ENCODE peak calls at places on chromosomes 11 and 22, in seven cellular contexts. C, B, J, T, F, P and M are unnamed samples. For H3K9me3, the result is how much of the 10 kb centered on the place peaks cover.

GRCh38 chr11:115349427-115349826 is 154.8 kb downstream of the CADM1 start:
- DNase-seq in C (no peak), B (no peak), J (no peak), T (no peak), F (no peak), P (no peak), M (no peak)

GRCh38 chr11:32671051-32671450 is 87.4 kb downstream of the EIF3M start:
- DNase-seq in C (no peak), B (no peak), J (no peak), T (no peak), F (no peak), P (no peak), M (peak)

GRCh38 chr11:83836883-83837654 is 550.9 kb upstream of the CCDC90B start:
- DNase-seq in C (peak), B (peak), J (no peak), T (peak), F (no peak), P (peak), M (peak)

GRCh38 chr11:2129699-2130366 is 9.4 kb downstream of the IGF2 start:
- DNase-seq in C (no peak), B (no peak), J (no peak), T (no peak), F (peak), P (no peak), M (no peak)

GRCh38 chr11:125435461-125436238 is 60.4 kb downstream of the FEZ1 start:
- DNase-seq in C (peak), B (no peak), J (no peak), T (no peak), F (no peak), P (no peak), M (peak)

GRCh38 chr11:119533931-119534694 is 111.1 kb upstream of the THY1 start:
- DNase-seq in C (peak), B (peak), J (peak), T (peak), F (peak), P (peak), M (peak)

GRCh38 chr11:4019891-4020290 is 74.7 kb upstream of the RRM1 start:
- DNase-seq in C (peak), B (no peak), J (no peak), T (no peak), F (no peak), P (no peak), M (no peak)

GRCh38 chr11:45799562-45799961 is 5.4 kb upstream of the SLC35C1 start:
- DNase-seq in C (no peak), B (no peak), J (no peak), T (no peak), F (no peak), P (no peak), M (no peak)

GRCh38 chr11:105609832-105610781 is at the start of gene GRIA4:
- DNase-seq in C (peak), B (no peak), J (no peak), T (peak), F (peak), P (peak), M (peak)

GRCh38 chr22:35785181-35785923 is 67.7 kb downstream of the APOL5 start:
- DNase-seq in C (no peak), B (no peak), J (no peak), T (no peak), F (no peak), P (no peak), M (no peak)

GRCh38 chr11:71564430-71564829 is 933 bp upstream of the KRTAP5-10 start:
- DNase-seq in C (no peak), B (no peak), J (no peak), T (no peak), F (no peak), P (no peak), M (no peak)

GRCh38 chr11:107853070-107853469 is 5.5 kb downstream of the SLC35F2 start:
- DNase-seq in C (no peak), B (no peak), J (no peak), T (no peak), F (no peak), P (no peak), M (no peak)

GRCh38 chr11:121575250-121575962 is 122.6 kb upstream of the SORL1-AS1 start:
- DNase-seq in C (peak), B (peak), J (no peak), T (no peak), F (peak), P (peak), M (peak)

GRCh38 chr22:20315337-20316216 is 4.3 kb downstream of the DGCR6L start:
- DNase-seq in C (no peak), B (no peak), J (peak), T (no peak), F (no peak), P (no peak), M (no peak)

GRCh38 chr11:63999349-64000025 is 13.2 kb downstream of the OTUB1 start:
- DNase-seq in C (no peak), B (peak), J (peak), T (peak), F (peak), P (peak), M (peak)

GRCh38 chr11:125517116-125517804 is 21.2 kb upstream of the FEZ1 start:
- DNase-seq in C (peak), B (peak), J (no peak), T (peak), F (no peak), P (peak), M (peak)

GRCh38 chr11:128581908-128582307 is 5.5 kb downstream of the ETS1 start:
- DNase-seq in C (no peak), B (no peak), J (no peak), T (no peak), F (no peak), P (no peak), M (no peak)

GRCh38 chr11:45852712-45853101 is 5.4 kb downstream of the CRY2 start:
- DNase-seq in C (no peak), B (peak), J (no peak), T (no peak), F (peak), P (no peak), M (no peak)

GRCh38 chr11:92693146-92693545 is 276.3 kb upstream of the MTNR1B start:
- DNase-seq in C (peak), B (no peak), J (no peak), T (no peak), F (no peak), P (no peak), M (no peak)

GRCh38 chr11:77580712-77581337 is 8.9 kb upstream of the AQP11 start:
- DNase-seq in C (peak), B (no peak), J (no peak), T (peak), F (no peak), P (no peak), M (peak)

GRCh38 chr11:73198677-73199076 is 19.4 kb upstream of the P2RY2 start:
- DNase-seq in C (no peak), B (no peak), J (no peak), T (peak), F (no peak), P (no peak), M (peak)

GRCh38 chr11:101929516-101929915 is 13.2 kb upstream of the ANGPTL5 start:
- DNase-seq in C (no peak), B (no peak), J (no peak), T (no peak), F (no peak), P (no peak), M (no peak)

GRCh38 chr22:37880668-37881440 is 25.2 kb upstream of the MICALL1 start:
- DNase-seq in C (peak), B (no peak), J (no peak), T (no peak), F (no peak), P (no peak), M (peak)

GRCh38 chr11:84628871-84629625 is 998.1 kb downstream of the DLG2 start:
- DNase-seq in C (no peak), B (no peak), J (no peak), T (no peak), F (no peak), P (no peak), M (no peak)

GRCh38 chr22:44869196-44869595 is 116.8 kb downstream of the ARHGAP8 start:
- DNase-seq in C (peak), B (no peak), J (no peak), T (no peak), F (no peak), P (no peak), M (no peak)
- H3K27ac ChIP-seq in C (no peak), B (no peak), J (no peak), T (peak), F (no peak), P (no peak), M (no peak)

DNA sequence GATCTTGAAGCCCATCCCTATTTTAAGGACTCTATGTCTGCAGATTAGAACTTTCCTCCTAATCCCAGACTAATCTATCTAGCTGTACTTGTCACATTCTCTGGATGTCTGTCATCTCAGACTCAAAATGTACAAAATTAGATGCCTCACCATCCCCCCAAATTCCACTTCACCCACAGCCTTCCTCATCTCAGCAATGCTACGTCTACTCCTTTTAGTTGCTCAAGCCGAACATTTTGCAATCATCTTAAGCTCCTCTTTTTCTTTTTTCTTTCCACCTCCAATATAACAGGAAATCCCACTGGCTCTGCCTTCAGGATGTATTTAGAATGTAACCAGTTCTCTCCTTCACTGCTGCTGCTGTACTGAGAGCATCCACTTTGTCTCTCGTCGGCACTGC is 1091.8 kb downstream of the TBC1D22A start:
- DNase-seq in C (no peak), B (no peak), J (no peak), T (no peak), F (no peak), P (no peak), M (no peak)
- H3K9me3 ChIP-seq in C (under half), B (under half), J (under half), T (under half), F (under half), P (under half), M (under half)

GRCh38 chr11:61814958-61815789 is 1.6 kb downstream of the FADS1 start:
- DNase-seq in C (peak), B (peak), J (peak), T (peak), F (peak), P (peak), M (peak)

GRCh38 chr11:61814242-61814957 is 2.4 kb downstream of the FADS1 start:
- DNase-seq in C (no peak), B (peak), J (no peak), T (peak), F (no peak), P (no peak), M (peak)

GRCh38 chr11:61817471-61818202 is 834 bp upstream of the FADS1 start:
- DNase-seq in C (no peak), B (no peak), J (no peak), T (no peak), F (no peak), P (no peak), M (no peak)

GRCh38 chr11:61816736-61817455 is at the start of gene FADS1:
- DNase-seq in C (peak), B (peak), J (peak), T (peak), F (peak), P (peak), M (peak)

GRCh38 chr11:61815790-61816735 is 740 bp downstream of the FADS1 start:
- DNase-seq in C (peak), B (peak), J (peak), T (peak), F (peak), P (peak), M (peak)
- TF ChIP-seq CTCF in C (no peak), B (no peak), J (no peak), T (no peak), F (no peak), P (no peak), M (no peak)

GRCh38 chr11:134532176-134532920 is 120.3 kb upstream of the B3GAT1 start:
- DNase-seq in C (no peak), B (peak), J (peak), T (no peak), F (peak), P (no peak), M (no peak)
- H3K27ac ChIP-seq in C (no peak), B (no peak), J (no peak), T (no peak), F (no peak), P (no peak), M (no peak)

DNA sequence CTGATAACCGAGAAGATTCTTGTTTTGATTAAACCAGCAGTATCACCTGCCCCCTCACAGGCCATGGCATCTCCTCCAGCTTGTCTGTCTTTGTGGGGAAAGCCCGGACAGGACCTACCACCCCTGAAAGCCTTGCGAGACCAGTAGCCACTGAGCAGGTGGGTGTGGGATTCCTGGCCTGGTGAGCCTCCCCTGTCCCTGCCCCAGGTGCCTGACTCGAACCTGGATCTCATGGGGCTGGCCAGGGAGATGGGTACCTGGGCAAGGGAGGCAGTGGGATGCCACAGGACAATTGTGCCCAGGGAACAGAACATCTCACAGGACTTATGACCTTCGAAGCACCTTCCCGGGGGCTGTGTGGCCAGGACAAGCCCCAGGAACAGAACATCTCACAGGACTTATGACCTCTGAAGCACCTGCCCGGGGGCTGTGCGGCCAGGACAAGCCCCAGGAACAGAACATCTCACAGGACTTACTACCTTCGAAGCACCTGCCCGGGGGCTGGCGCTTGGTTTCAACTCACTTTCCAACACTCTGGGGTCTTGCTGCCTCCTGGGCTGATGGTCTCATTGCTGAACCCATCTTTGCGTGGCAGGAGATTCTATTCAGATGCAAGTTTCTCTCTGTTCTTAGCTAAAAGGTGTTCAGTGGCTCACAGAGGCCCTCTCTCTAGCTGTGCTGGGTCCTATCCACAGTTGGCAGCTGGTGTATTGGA is 854.5 kb downstream of the BRD1 start:
- DNase-seq in C (no peak), B (no peak), J (no peak), T (no peak), F (no peak), P (no peak), M (no peak)
- H3K9me3 ChIP-seq in C (under half), B (under half), J (under half), T (under half), F (under half), P (under half), M (under half)

GRCh38 chr22:45318558-45319318 is 9.0 kb downstream of the FAM118A start:
- DNase-seq in C (peak), B (no peak), J (peak), T (no peak), F (no peak), P (no peak), M (peak)

GRCh38 chr22:45319319-45319675 is 9.6 kb downstream of the FAM118A start:
- DNase-seq in C (peak), B (no peak), J (no peak), T (no peak), F (peak), P (peak), M (no peak)

GRCh38 chr22:45316796-45317526 is 7.2 kb downstream of the FAM118A start:
- DNase-seq in C (no peak), B (no peak), J (no peak), T (no peak), F (no peak), P (no peak), M (no peak)

GRCh38 chr22:45318168-45318557 is 8.4 kb downstream of the FAM118A start:
- DNase-seq in C (peak), B (peak), J (peak), T (no peak), F (peak), P (peak), M (peak)

DNA sequence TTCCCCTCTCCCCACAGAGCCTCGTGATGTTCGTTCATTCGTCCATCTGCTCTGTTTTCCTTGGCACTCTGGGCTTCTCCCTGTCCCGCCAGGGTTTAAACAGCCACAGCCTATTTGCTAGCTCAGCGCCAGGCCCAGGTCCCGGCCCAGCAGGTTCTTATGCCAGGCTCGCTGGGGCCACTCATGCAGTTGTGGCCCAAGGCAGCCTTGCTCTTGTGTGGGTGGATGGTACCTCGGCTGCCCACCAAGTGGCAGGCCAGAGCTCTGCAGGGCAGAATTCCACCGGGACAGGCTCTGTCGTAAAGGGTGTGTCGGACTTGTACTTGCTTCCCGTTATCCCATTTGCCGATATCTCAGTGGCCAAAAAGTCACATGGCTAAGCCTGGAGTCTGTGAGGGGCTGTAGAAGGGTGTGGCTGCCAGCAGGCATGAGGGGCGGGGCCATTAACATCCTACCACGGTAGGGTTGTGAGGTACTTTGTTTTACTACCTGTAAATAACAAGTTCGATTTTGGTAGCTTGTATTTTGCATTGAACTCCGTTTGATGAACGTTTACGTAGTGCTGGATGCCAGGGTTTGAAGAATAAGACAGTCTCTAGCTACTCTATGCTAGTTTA is 7.9 kb downstream of the FAM118A start:
- DNase-seq in C (peak), B (peak), J (peak), T (peak), F (peak), P (peak), M (peak)
- TF ChIP-seq CTCF in C (peak), B (peak), J (no peak), T (no peak), F (peak), P (peak), M (peak)

GRCh38 chr11:118349475-118349874 is 5.3 kb downstream of the CD3G start:
- DNase-seq in C (no peak), B (no peak), J (no peak), T (no peak), F (no peak), P (no peak), M (no peak)
- H3K27ac ChIP-seq in C (no peak), B (no peak), J (no peak), T (no peak), F (no peak), P (no peak), M (no peak)